ENCODE peak calls at places on chromosomes 11 and 22, in four cellular contexts. X, P, J and E are unnamed samples.

GRCh38 chr11:117930668-117931330 is 1.6 kb upstream of the TMPRSS13 start:
- DNase-seq in X (peak), P (no peak), J (no peak), E (no peak)

GRCh38 chr11:61635304-61635703 is 44.9 kb upstream of the DAGLA start:
- DNase-seq in X (no peak), P (no peak), J (no peak), E (no peak)

GRCh38 chr11:3036419-3036818 is 20.8 kb downstream of the CARS1 start:
- DNase-seq in X (no peak), P (no peak), J (peak), E (no peak)

GRCh38 chr22:17606472-17606871 is 22.1 kb downstream of the ATP6V1E1 start:
- DNase-seq in X (no peak), P (no peak), J (no peak), E (no peak)

GRCh38 chr11:44319552-44320288 is 9.8 kb upstream of the ALX4 start:
- DNase-seq in X (no peak), P (no peak), J (no peak), E (no peak)

GRCh38 chr11:10139656-10140055 is 154.4 kb downstream of the SBF2 start:
- DNase-seq in X (no peak), P (peak), J (no peak), E (no peak)

GRCh38 chr11:133821776-133822175 is 23.5 kb downstream of the SPATA19 start:
- DNase-seq in X (no peak), P (peak), J (peak), E (peak)

GRCh38 chr11:94740975-94741707 is 27.0 kb upstream of the AMOTL1 start:
- DNase-seq in X (no peak), P (peak), J (peak), E (peak)

GRCh38 chr11:65793625-65794400 is 7.0 kb downstream of the OVOL1 start:
- DNase-seq in X (no peak), P (no peak), J (no peak), E (no peak)

GRCh38 chr11:74815966-74816365 is 67.3 kb downstream of the RNF169 start:
- DNase-seq in X (no peak), P (no peak), J (peak), E (no peak)

GRCh38 chr22:29914165-29914564 is 31.2 kb downstream of the MTMR3 start:
- DNase-seq in X (no peak), P (peak), J (peak), E (no peak)

GRCh38 chr11:46529086-46529905 is 64.5 kb downstream of the AMBRA1 start:
- DNase-seq in X (peak), P (peak), J (peak), E (peak)

GRCh38 chr11:30760341-30760740 is 174.2 kb upstream of the MPPED2 start:
- DNase-seq in X (no peak), P (peak), J (no peak), E (no peak)

GRCh38 chr11:107780136-107780535 is 68.3 kb upstream of the SLN start:
- DNase-seq in X (no peak), P (no peak), J (peak), E (no peak)

GRCh38 chr11:75313457-75314272 is 37.8 kb downstream of the ARRB1 start:
- DNase-seq in X (peak), P (peak), J (no peak), E (no peak)

GRCh38 chr11:16526947-16527346 is 170.6 kb upstream of the SOX6 start:
- DNase-seq in X (no peak), P (no peak), J (no peak), E (no peak)

GRCh38 chr11:125282596-125282914 is 118.0 kb downstream of the PKNOX2 start:
- DNase-seq in X (no peak), P (no peak), J (no peak), E (no peak)

GRCh38 chr11:23079382-23079813 is 219.1 kb upstream of the CCDC179 start:
- DNase-seq in X (no peak), P (peak), J (no peak), E (no peak)

GRCh38 chr22:42367980-42368378 is 64.2 kb downstream of the NFAM1 start:
- DNase-seq in X (no peak), P (no peak), J (no peak), E (no peak)

GRCh38 chr11:121318848-121319834 is 26.6 kb downstream of the SC5D start:
- DNase-seq in X (no peak), P (peak), J (peak), E (no peak)

GRCh38 chr11:459511-460220 is 9.6 kb downstream of the PTDSS2 start:
- DNase-seq in X (no peak), P (no peak), J (peak), E (no peak)